ENCODE peak calls at places on chromosomes 5 and 9, in four cellular contexts. L is SK-N-SH, M is prostate gland, F is EH. W is an unnamed sample.

GRCh38 chr9:11158676-11159075 is 545.9 kb upstream of the PTPRD start:
- DNase-seq in L (no peak), M (no peak), F (no peak), W (no peak)

GRCh38 chr9:136937186-136938001 is 7.1 kb downstream of the FBXW5 start:
- DNase-seq in L (no peak), M (no peak), F (no peak), W (no peak)

GRCh38 chr9:38066907-38067610 is 2.0 kb downstream of the SHB start:
- DNase-seq in L (no peak), M (peak), F (peak), W (no peak)

GRCh38 chr5:147508711-147509040 is 1.2 kb downstream of the DPYSL3 start:
- DNase-seq in L (no peak), M (no peak), F (no peak), W (no peak)

GRCh38 chr5:150152636-150153462 is 2.8 kb downstream of the PDGFRB start:
- DNase-seq in L (peak), M (no peak), F (peak), W (no peak)

GRCh38 chr5:72160959-72161358 is 53.7 kb downstream of the MAP1B start:
- DNase-seq in L (no peak), M (no peak), F (no peak), W (no peak)

GRCh38 chr5:141570655-141571054 is 48.1 kb downstream of the DIAPH1 start:
- DNase-seq in L (no peak), M (no peak), F (no peak), W (no peak)

GRCh38 chr5:178318893-178319292 is 86.3 kb upstream of the PHYKPL start:
- DNase-seq in L (no peak), M (no peak), F (no peak), W (no peak)

GRCh38 chr9:34675048-34675714 is 12.7 kb upstream of the CCL27 start:
- DNase-seq in L (peak), M (no peak), F (peak), W (no peak)

GRCh38 chr9:102355982-102356381 is 617.5 kb upstream of the GRIN3A start:
- DNase-seq in L (no peak), M (no peak), F (no peak), W (no peak)

GRCh38 chr9:84361645-84362044 is 21.1 kb upstream of the SLC28A3 start:
- DNase-seq in L (no peak), M (no peak), F (no peak), W (no peak)

GRCh38 chr5:170633235-170634041 is 129.6 kb downstream of the KCNIP1 start:
- DNase-seq in L (peak), M (peak), F (peak), W (no peak)

GRCh38 chr9:4366649-4367330 is 66.9 kb upstream of the GLIS3 start:
- DNase-seq in L (peak), M (no peak), F (peak), W (no peak)

GRCh38 chr9:116080561-116080960 is 73.0 kb upstream of the PAPPA start:
- DNase-seq in L (no peak), M (no peak), F (no peak), W (no peak)

GRCh38 chr5:6820851-6821479 is 107.7 kb downstream of the TENT4A start:
- DNase-seq in L (peak), M (no peak), F (peak), W (no peak)

GRCh38 chr9:99181621-99182020 is 40.1 kb downstream of the ALG2 start:
- DNase-seq in L (no peak), M (no peak), F (peak), W (no peak)

GRCh38 chr5:103094737-103095136 is 25.2 kb downstream of the GIN1 start:
- DNase-seq in L (no peak), M (no peak), F (no peak), W (no peak)

GRCh38 chr5:125484272-125485002 is 738.0 kb upstream of the ZNF608 start:
- DNase-seq in L (peak), M (peak), F (peak), W (no peak)

GRCh38 chr5:177416334-177416733 is 7.0 kb upstream of the F12 start:
- DNase-seq in L (no peak), M (no peak), F (peak), W (no peak)

GRCh38 chr9:127557998-127558546 is 54.0 kb upstream of the STXBP1 start:
- DNase-seq in L (no peak), M (no peak), F (no peak), W (no peak)

GRCh38 chr9:35258665-35259474 is 97.1 kb downstream of the UNC13B start:
- DNase-seq in L (peak), M (peak), F (peak), W (peak)

GRCh38 chr9:96193356-96193755 is 108.6 kb downstream of the HSD17B3 start:
- DNase-seq in L (no peak), M (no peak), F (no peak), W (no peak)

GRCh38 chr9:116897181-116897580 is 210.1 kb downstream of the TRIM32 start:
- DNase-seq in L (no peak), M (no peak), F (no peak), W (no peak)

GRCh38 chr5:68582284-68582683 is 366.7 kb downstream of the PIK3R1 start:
- DNase-seq in L (no peak), M (no peak), F (no peak), W (no peak)

GRCh38 chr5:11383506-11384095 is 520.6 kb downstream of the CTNND2 start:
- DNase-seq in L (no peak), M (no peak), F (no peak), W (no peak)

GRCh38 chr5:115816226-115817042 is at the start of gene CDO1:
- DNase-seq in L (peak), M (no peak), F (peak), W (no peak)

GRCh38 chr9:105437704-105438103 is 10.1 kb upstream of the FSD1L start:
- DNase-seq in L (no peak), M (no peak), F (no peak), W (no peak)

GRCh38 chr5:6495433-6496206 is 47.0 kb downstream of the UBE2QL1 start:
- DNase-seq in L (no peak), M (no peak), F (no peak), W (peak)

GRCh38 chr5:83095973-83096539 is 18.7 kb downstream of the XRCC4 start:
- DNase-seq in L (no peak), M (no peak), F (peak), W (no peak)

W was measured in LNCaP clone FGC.